ENCODE peak calls at places on chromosome 15, in five cellular contexts. F is A673, R is PC-9, T is hepatocyte, U is mammary epithelial cell. H is an unnamed sample. For H3K4me1, the result is how much of the 10 kb centered on the place peaks cover.

GRCh38 chr15:78105541-78106241 is 13.3 kb downstream of the SH2D7 start:
- DNase-seq in T (no peak), F (no peak), U (no peak), R (no peak), H (peak)

GRCh38 chr15:24976932-24977331 is 22.1 kb downstream of the SNRPN start:
- DNase-seq in T (no peak), F (no peak), R (no peak), U (no peak), H (no peak)

GRCh38 chr15:96495386-96495785 is 164.9 kb downstream of the NR2F2 start:
- DNase-seq in T (no peak), R (no peak), F (no peak), U (no peak), H (no peak)

GRCh38 chr15:57138260-57138895 is 219.9 kb downstream of the TCF12 start:
- DNase-seq in T (peak), R (no peak), U (peak), F (peak), H (peak)

GRCh38 chr15:63041982-63042878 is at the start of gene TPM1:
- DNase-seq in T (peak), U (peak), F (peak), R (peak), H (peak)

GRCh38 chr15:47517737-47518136 is 199.6 kb upstream of the SEMA6D start:
- DNase-seq in T (no peak), R (no peak), U (no peak), F (no peak), H (peak)

GRCh38 chr15:99974246-99974645 is 241.0 kb upstream of the LYSMD4 start:
- DNase-seq in T (no peak), R (no peak), U (no peak), F (no peak), H (no peak)

GRCh38 chr15:29860872-29861271 is 38.6 kb upstream of the TJP1 start:
- DNase-seq in T (no peak), R (no peak), F (no peak), U (peak), H (peak)

GRCh38 chr15:88918738-88919137 is 5.6 kb upstream of the MFGE8 start:
- DNase-seq in T (peak), F (peak), R (peak), U (peak), H (peak)

GRCh38 chr15:28942046-28942445 is 56.3 kb downstream of the APBA2 start:
- DNase-seq in T (no peak), F (no peak), U (no peak), R (no peak), H (no peak)

GRCh38 chr15:39336926-39337325 is 244.0 kb upstream of the THBS1 start:
- DNase-seq in T (no peak), F (no peak), R (no peak), U (no peak), H (no peak)

GRCh38 chr15:63923993-63924950 is 90.5 kb upstream of the HERC1 start:
- DNase-seq in T (no peak), U (no peak), F (no peak), R (no peak), H (peak)

GRCh38 chr15:83512459-83512858 is 65.3 kb downstream of the SH3GL3 start:
- DNase-seq in R (no peak), T (no peak), F (no peak), U (no peak), H (no peak)

GRCh38 chr15:45449387-45449786 is 71.0 kb upstream of the GATM start:
- DNase-seq in F (no peak), R (no peak), T (no peak), U (no peak), H (no peak)

GRCh38 chr15:29472901-29473423 is 203.3 kb upstream of the NSMCE3 start:
- DNase-seq in F (no peak), R (no peak), U (no peak), T (no peak), H (no peak)

GRCh38 chr15:22831473-22831872 is 7.0 kb upstream of the NIPA2 start:
- DNase-seq in F (no peak), U (no peak), T (no peak), R (no peak), H (no peak)

GRCh38 chr15:31330836-31331235 is 4.2 kb downstream of the KLF13 start:
- DNase-seq in U (no peak), F (no peak), R (no peak), T (no peak), H (no peak)

GRCh38 chr15:40183636-40184463 is 23.0 kb downstream of the BUB1B start:
- DNase-seq in T (no peak), F (no peak), U (no peak), R (no peak), H (no peak)

GRCh38 chr15:78212546-78213424 is 21.6 kb downstream of the ACSBG1 start:
- DNase-seq in R (peak), T (peak), F (peak), U (peak), H (peak)

GRCh38 chr15:57213783-57214366 is 162.4 kb upstream of the CGNL1 start:
- DNase-seq in T (peak), F (peak), U (peak), R (no peak), H (peak)

GRCh38 chr15:23606226-23606625 is 40.8 kb downstream of the MKRN3 start:
- DNase-seq in F (no peak), R (no peak), U (no peak), T (no peak), H (no peak)

GRCh38 chr15:87711011-87711410 is 545.5 kb downstream of the NTRK3 start:
- DNase-seq in U (no peak), T (no peak), F (no peak), R (no peak), H (peak)

GRCh38 chr15:41558400-41559238 is at the start of gene TYRO3:
- DNase-seq in T (peak), R (no peak), F (peak), U (peak), H (no peak)

GRCh38 chr15:69679623-69680228 is 227.1 kb downstream of the RPLP1 start:
- DNase-seq in F (no peak), U (no peak), T (no peak), R (no peak), H (no peak)

GRCh38 chr15:57440799-57441198 is 64.5 kb downstream of the CGNL1 start:
- DNase-seq in R (peak), F (no peak), U (peak), T (peak), H (peak)

GRCh38 chr15:55917881-55918296 is 75.5 kb downstream of the NEDD4 start:
- DNase-seq in F (peak), T (peak), U (peak), R (peak), H (peak)

GRCh38 chr15:43150171-43150929 is 17.0 kb downstream of the TMEM62 start:
- DNase-seq in R (peak), U (peak), T (no peak), F (peak), H (peak)

GRCh38 chr15:87722941-87723691 is 533.4 kb downstream of the NTRK3 start:
- DNase-seq in F (no peak), R (no peak), T (no peak), U (no peak), H (peak)

GRCh38 chr15:21269121-21269520 is 171.2 kb downstream of the POTEB3 start:
- DNase-seq in F (no peak), R (peak), U (peak), T (peak), H (no peak)

GRCh38 chr15:70362911-70363310 is 265.2 kb upstream of the TLE3 start:
- DNase-seq in T (peak), U (no peak), F (peak), R (no peak), H (peak)

GRCh38 chr15:96312641-96313335 is 17.7 kb upstream of the NR2F2 start:
- DNase-seq in R (peak), U (peak), T (no peak), F (no peak), H (no peak)

GRCh38 chr15:31325976-31326728 is 483 bp upstream of the KLF13 start:
- DNase-seq in T (peak), R (no peak), U (peak), F (peak), H (peak)

GRCh38 chr15:100060276-100060926 is 281.4 kb downstream of the ADAMTS17 start:
- DNase-seq in T (no peak), F (no peak), U (peak), R (no peak), H (peak)

GRCh38 chr15:62391565-62392262 is 226.6 kb upstream of the C2CD4B start:
- DNase-seq in F (peak), T (peak), U (peak), R (no peak), H (peak)

GRCh38 chr15:62324382-62324781 is 159.3 kb upstream of the C2CD4B start:
- DNase-seq in U (no peak), F (no peak), R (no peak), T (no peak), H (peak)

GRCh38 chr15:40743921-40744809 is 10.9 kb downstream of the RMDN3 start:
- DNase-seq in F (no peak), T (peak), U (peak), R (no peak), H (peak)

GRCh38 chr15:70101459-70102113 is 3.9 kb upstream of the TLE3 start:
- DNase-seq in F (peak), T (peak), U (peak), R (peak), H (peak)

GRCh38 chr15:93135997-93136397 is 47.0 kb upstream of the RGMA start:
- DNase-seq in U (no peak), F (no peak), R (no peak), T (no peak), H (no peak)

GRCh38 chr15:39133201-39133600 is 447.7 kb upstream of the THBS1 start:
- DNase-seq in T (peak), U (peak), F (no peak), R (peak), H (peak)

GRCh38 chr15:91102546-91103330 is 2.7 kb downstream of the SV2B start:
- DNase-seq in R (no peak), T (no peak), U (no peak), F (no peak), H (no peak)

GRCh38 chr15:91100561-91101355 is 701 bp downstream of the SV2B start:
- DNase-seq in F (peak), U (no peak), T (no peak), R (no peak), H (no peak)

GRCh38 chr15:91101356-91101920 is 1.4 kb downstream of the SV2B start:
- DNase-seq in T (no peak), R (no peak), U (no peak), F (no peak), H (no peak)

GRCh38 chr15:91098451-91098850 is 1.6 kb upstream of the SV2B start:
- DNase-seq in F (no peak), U (no peak), T (no peak), R (no peak), H (no peak)

GRCh38 chr15:91099616-91100560 is at the start of gene SV2B:
- DNase-seq in R (no peak), F (peak), T (peak), U (peak), H (peak)
- TF ChIP-seq CTCF in R (no peak), F (peak), T (peak), U (no peak), H (no peak)

GRCh38 chr15:73957785-73958184 is 31.5 kb downstream of the LOXL1 start:
- DNase-seq in F (no peak), U (no peak), R (no peak), T (no peak), H (no peak)
- H3K4me1 ChIP-seq in F (under half), U (under half), R (under half), T (under half), H (under half)

DNA sequence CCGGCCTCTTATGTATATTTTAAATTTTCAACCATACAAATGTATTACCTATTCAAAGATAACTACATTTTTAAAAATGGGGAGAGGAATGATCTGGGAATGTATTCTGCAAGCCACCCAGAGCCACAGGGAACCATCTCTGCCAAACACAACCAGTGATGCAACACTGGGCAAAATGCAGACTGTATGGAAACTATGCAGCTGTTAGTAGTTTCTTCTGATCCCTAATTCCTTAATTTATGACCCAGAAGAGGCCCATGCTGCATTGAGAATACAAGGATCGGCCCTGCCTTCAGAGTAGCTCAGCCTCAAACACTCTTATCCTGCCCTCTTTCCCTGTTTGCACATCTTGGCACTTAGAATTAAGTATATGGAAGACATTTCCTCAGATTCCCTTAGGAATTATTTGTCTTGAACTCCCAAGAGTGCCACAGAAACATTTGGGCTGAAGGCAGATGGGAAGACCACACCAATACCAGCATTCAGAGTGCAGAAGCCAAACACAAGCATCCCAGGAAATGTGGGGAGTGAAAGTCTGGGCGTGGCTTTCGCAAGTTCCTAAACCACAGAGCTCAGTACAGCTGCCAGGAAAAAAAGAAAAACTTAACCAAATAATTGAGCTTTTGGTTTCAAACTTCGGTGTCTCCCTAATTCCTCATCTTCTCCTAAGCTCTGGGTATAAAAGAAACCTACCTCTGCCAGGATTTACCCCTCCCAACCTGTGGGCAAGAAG is 5.3 kb downstream of the SNUPN start:
- DNase-seq in U (peak), R (no peak), F (peak), T (peak), H (peak)
- TF ChIP-seq EZH2 in U (no peak), R (no peak), F (no peak), T (no peak), H (no peak)

DNA sequence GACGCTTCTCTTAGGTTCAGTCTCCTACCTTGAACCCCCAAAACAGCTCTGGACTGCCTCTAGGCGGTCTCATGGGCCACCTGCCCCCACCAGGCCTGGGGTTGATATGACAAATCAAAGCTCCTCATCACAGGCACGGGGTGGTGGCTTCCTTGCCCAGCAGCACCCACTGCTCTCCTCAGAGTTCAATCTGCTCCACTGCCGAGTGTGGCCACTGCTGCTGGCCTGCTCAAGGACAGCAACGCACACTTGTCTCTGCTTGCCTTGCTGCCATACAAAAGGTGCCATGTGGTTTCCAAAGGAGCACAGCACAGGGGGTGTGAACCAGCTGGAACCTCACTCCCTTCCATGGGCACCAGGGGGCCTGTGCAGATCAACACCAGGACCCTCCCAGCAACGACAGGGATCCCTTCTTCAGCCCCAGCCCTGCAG is 10.2 kb downstream of the KBTBD13 start:
- DNase-seq in U (peak), F (peak), T (peak), R (no peak), H (no peak)
- TF ChIP-seq CTCF in U (peak), F (peak), T (peak), R (peak), H (peak)

GRCh38 chr15:36880913-36881290 is 219.4 kb downstream of the MEIS2 start:
- DNase-seq in T (no peak), F (no peak), R (no peak), U (no peak), H (no peak)
- H3K4me1 ChIP-seq in T (under half), F (under half), R (under half), U (under half), H (under half)

DNA sequence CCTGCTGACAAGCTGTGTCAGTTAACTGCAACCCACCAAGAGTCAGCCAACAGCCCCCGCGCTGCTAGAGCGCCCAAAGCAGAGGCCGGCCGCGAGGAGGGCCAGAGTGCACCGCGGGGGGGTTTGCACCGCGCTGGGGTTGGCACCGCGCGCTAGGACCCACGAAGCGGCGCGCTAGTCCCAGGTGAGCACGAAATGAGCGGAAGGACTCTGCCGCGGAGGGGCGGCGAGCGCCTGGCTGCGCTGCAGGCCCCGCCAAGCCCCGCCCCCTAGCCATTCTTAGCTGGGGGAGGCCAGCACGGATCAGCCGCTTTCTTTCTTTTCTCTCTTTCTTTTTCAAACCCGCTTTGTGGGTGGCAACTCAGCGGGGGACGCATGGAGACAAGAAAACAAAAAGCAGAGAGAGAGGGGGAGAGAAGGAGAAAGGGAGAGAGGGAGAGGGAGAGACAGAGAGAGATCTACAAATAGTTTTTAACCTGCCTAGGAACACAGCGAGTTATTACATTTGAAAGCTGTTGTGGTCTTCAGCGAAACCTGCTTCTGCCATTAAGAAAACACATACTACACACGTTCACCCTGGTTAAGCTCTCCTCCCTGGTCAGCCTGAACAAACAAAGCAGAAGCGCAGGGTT is 6.9 kb upstream of the FOXB1 start:
- DNase-seq in T (no peak), U (peak), R (no peak), F (no peak), H (no peak)
- TF ChIP-seq EZH2 in T (peak), U (no peak), R (no peak), F (peak), H (peak)

DNA sequence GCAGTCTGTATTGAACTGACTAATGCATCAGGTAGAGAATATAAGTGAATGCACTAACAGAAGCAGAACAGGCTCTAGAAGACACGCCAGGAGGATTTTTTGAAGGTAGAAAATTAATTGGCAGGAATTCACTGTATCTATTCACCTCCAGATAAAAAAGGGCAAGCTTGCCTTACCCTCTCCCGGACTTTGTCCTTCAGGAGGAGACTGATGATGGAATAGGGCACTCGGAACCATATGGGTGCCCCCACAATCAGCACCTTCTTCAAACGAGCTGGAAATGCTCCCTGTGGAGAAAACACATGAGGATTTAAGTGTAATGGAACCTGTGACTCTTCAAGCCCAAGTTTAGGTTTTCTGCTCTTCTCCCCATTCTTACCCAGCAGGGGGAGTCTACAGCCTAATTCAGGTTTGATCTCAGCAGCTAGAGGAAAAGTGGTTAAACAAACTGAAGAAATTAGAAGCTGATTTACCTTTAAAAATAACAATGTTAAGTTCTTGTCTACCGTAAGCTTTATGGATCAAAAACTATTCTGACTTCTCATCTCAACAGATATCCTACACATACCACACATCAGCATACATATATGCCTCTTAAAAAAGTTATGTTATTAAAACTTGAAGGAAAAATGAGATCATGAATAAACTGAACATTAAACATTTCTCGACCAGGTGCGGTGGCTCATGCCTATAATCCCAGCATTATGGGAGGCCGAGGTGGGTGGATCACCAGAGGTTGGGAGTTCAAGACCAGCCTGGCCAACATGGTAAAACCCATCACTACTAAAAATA is 57.4 kb upstream of the SIN3A start:
- DNase-seq in U (peak), T (peak), R (no peak), F (peak), H (peak)
- TF ChIP-seq CTCF in U (peak), T (peak), R (peak), F (peak), H (peak)

GRCh38 chr15:38069001-38069400 is 134.6 kb downstream of the TMCO5A start:
- DNase-seq in F (peak), U (peak), T (peak), R (peak), H (peak)
- H3K4me1 ChIP-seq in F (under half), U (half or more), T (under half), R (under half), H (under half)

GRCh38 chr15:67831363-67831762 is 6.1 kb downstream of the SKOR1 start:
- DNase-seq in R (no peak), T (no peak), F (no peak), U (no peak), H (no peak)
- TF ChIP-seq EZH2 in R (no peak), T (no peak), F (no peak), U (peak), H (no peak)

DNA sequence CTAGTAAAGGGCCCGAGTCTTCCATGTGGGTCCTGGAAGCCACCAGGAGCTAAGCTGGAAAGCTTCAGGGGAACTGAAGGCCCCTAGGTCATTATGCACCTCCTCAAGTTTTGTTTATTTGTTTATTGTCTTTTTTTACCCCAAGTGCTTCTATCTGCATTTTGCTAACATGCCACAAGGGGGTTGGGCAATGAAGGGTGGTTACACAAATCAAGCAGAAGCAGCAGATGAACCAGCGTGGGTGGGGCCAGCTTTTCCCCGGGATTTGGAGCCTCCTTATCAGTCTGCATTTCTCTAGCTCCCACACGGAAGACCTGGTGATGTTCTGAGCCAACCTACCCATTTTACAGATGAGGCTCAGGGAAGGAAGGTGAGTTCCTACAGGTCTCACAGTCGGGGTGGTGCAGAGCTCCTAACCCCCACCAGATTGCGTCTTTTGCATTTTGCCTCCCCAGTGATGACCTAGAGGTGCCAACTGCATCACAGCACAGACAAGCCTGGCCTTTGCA is 16.8 kb downstream of the TMC3 start:
- DNase-seq in R (no peak), T (no peak), U (no peak), F (peak), H (no peak)
- TF ChIP-seq CTCF in R (no peak), T (no peak), U (no peak), F (no peak), H (no peak)

H was measured in astrocyte.